ENCODE peak calls at places on chromosomes 5 and 9, in ten cellular contexts. I, E, V, P, U, O, B, K, D and W are unnamed samples.

GRCh38 chr5:55668356-55668755 is 43.8 kb downstream of the SLC38A9 start:
- DNase-seq in U (no peak), P (peak), O (no peak), D (peak), B (peak), V (peak), K (no peak), I (no peak), E (no peak), W (peak)

GRCh38 chr5:125323613-125324012 is 577.2 kb upstream of the ZNF608 start:
- DNase-seq in K (no peak), P (no peak), O (no peak), E (no peak), V (no peak), B (no peak), D (no peak), U (no peak), I (no peak), W (no peak)

GRCh38 chr9:98356326-98356725 is 100.9 kb upstream of the TBC1D2 start:
- DNase-seq in K (no peak), U (no peak), V (no peak), E (no peak), B (no peak), D (no peak), P (no peak), I (no peak), O (no peak), W (peak)

GRCh38 chr9:133199648-133200321 is 9.3 kb downstream of the OBP2B start:
- DNase-seq in O (peak), I (peak), E (no peak), U (no peak), K (no peak), B (no peak), P (no peak), V (no peak), D (no peak), W (no peak)

GRCh38 chr9:109699019-109699418 is 81.0 kb upstream of the PALM2AKAP2 start:
- DNase-seq in U (no peak), P (no peak), B (no peak), O (no peak), I (no peak), V (no peak), K (no peak), E (no peak), D (peak), W (no peak)

GRCh38 chr5:103111458-103111857 is 8.5 kb downstream of the GIN1 start:
- DNase-seq in K (no peak), E (no peak), V (no peak), D (no peak), P (no peak), U (no peak), I (no peak), O (no peak), B (no peak), W (no peak)

GRCh38 chr5:157951673-157952373 is 92.9 kb upstream of the CLINT1 start:
- DNase-seq in I (no peak), V (no peak), P (no peak), U (no peak), D (no peak), B (no peak), O (no peak), K (no peak), E (no peak), W (no peak)

GRCh38 chr5:109196486-109196885 is 213.3 kb downstream of the PJA2 start:
- DNase-seq in I (no peak), U (no peak), V (peak), E (no peak), B (no peak), K (no peak), P (no peak), O (no peak), D (no peak), W (peak)

GRCh38 chr9:74443036-74443750 is 53.9 kb upstream of the RORB start:
- DNase-seq in B (no peak), P (no peak), V (no peak), K (no peak), O (no peak), E (no peak), U (no peak), D (peak), I (no peak), W (no peak)

GRCh38 chr5:107592515-107592914 is 78.2 kb downstream of the EFNA5 start:
- DNase-seq in B (no peak), D (no peak), O (no peak), E (no peak), I (no peak), K (no peak), P (no peak), U (no peak), V (no peak), W (no peak)

GRCh38 chr5:172901012-172901780 is 58.0 kb upstream of the RPL26L1 start:
- DNase-seq in B (peak), E (no peak), P (peak), O (no peak), D (peak), V (peak), K (no peak), I (no peak), U (no peak), W (peak)

GRCh38 chr9:33814816-33815215 is 2.1 kb upstream of the UBE2R2 start:
- DNase-seq in D (no peak), V (peak), O (peak), I (no peak), K (no peak), P (no peak), B (no peak), U (no peak), E (no peak), W (peak)

GRCh38 chr5:16437974-16438373 is 27.6 kb downstream of the ZNF622 start:
- DNase-seq in V (peak), K (no peak), U (no peak), E (no peak), P (peak), D (no peak), B (no peak), O (no peak), I (no peak), W (peak)

GRCh38 chr9:91843093-91843492 is 106.9 kb downstream of the ROR2 start:
- DNase-seq in P (no peak), V (no peak), U (no peak), K (no peak), B (no peak), I (no peak), D (no peak), E (no peak), O (no peak), W (no peak)